ENCODE peak calls at places on chromosomes 13 and 19, in seven cellular contexts. R is neuronal stem cell, M is H9, Y is H1, T is mesendoderm, P is mesenchymal stem cell, X is trophoblast cell. S is an unnamed sample.

GRCh38 chr13:110001622-110002275 is 215.4 kb upstream of the IRS2 start:
- DNase-seq in R (no peak), M (no peak), Y (no peak), T (no peak), P (peak; percentile 47), X (no peak), S (peak; percentile 90)

GRCh38 chr13:71912524-71912923 is 45.5 kb upstream of the DACH1 start:
- DNase-seq in R (no peak), M (no peak), Y (no peak), T (no peak), P (peak; percentile 86), X (no peak), S (peak; percentile 1)

GRCh38 chr13:99959538-99960230 is 11.9 kb downstream of the ZIC5 start:
- DNase-seq in R (no peak), M (no peak), Y (no peak), T (peak; percentile 26), P (no peak), X (no peak), S (no peak)

GRCh38 chr19:35642798-35643254 is 1.3 kb downstream of the ETV2 start:
- DNase-seq in R (no peak), M (no peak), Y (no peak), T (no peak), P (no peak), X (no peak), S (no peak)

GRCh38 chr19:14997981-14998380 is 18.3 kb upstream of the SLC1A6 start:
- DNase-seq in R (no peak), M (no peak), Y (no peak), T (no peak), P (no peak), X (peak; percentile 43), S (no peak)

GRCh38 chr13:114004416-114005205 is 30.7 kb upstream of the C13orf46 start:
- DNase-seq in R (no peak), M (no peak), Y (no peak), T (no peak), P (peak; percentile 72), X (no peak), S (peak; percentile 50)

GRCh38 chr13:23579072-23579885 is 9.1 kb downstream of the TNFRSF19 start:
- DNase-seq in R (peak; percentile 90), M (peak; percentile 92), Y (peak; percentile 50), T (peak; percentile 91), P (peak; percentile 80), X (peak; percentile 38), S (peak; percentile 87)

GRCh38 chr19:14383898-14384669 is 2.8 kb downstream of the ADGRE5 start:
- DNase-seq in R (no peak), M (no peak), Y (no peak), T (peak; percentile 44), P (peak; percentile 83), X (no peak), S (peak; percentile 55)

GRCh38 chr13:52399037-52399436 is 6.9 kb downstream of the THSD1 start:
- DNase-seq in R (no peak), M (no peak), Y (no peak), T (no peak), P (no peak), X (no peak), S (no peak)

GRCh38 chr19:34430738-34431625 is 2.8 kb downstream of the UBA2 start:
- DNase-seq in R (peak; percentile 20), M (no peak), Y (no peak), T (peak; percentile 75), P (peak; percentile 80), X (peak; percentile 61), S (peak; percentile 68)

GRCh38 chr19:58268344-58268743 is 10.4 kb upstream of the ZNF8 start:
- DNase-seq in R (no peak), M (no peak), Y (no peak), T (no peak), P (no peak), X (no peak), S (no peak)
- H3K4ac ChIP-seq in R (no peak overlapping the region), M (no peak overlapping the region), Y (no peak overlapping the region), T (no peak overlapping the region), P (no peak overlapping the region), X (no peak overlapping the region), S (no peak overlapping the region)

DNA sequence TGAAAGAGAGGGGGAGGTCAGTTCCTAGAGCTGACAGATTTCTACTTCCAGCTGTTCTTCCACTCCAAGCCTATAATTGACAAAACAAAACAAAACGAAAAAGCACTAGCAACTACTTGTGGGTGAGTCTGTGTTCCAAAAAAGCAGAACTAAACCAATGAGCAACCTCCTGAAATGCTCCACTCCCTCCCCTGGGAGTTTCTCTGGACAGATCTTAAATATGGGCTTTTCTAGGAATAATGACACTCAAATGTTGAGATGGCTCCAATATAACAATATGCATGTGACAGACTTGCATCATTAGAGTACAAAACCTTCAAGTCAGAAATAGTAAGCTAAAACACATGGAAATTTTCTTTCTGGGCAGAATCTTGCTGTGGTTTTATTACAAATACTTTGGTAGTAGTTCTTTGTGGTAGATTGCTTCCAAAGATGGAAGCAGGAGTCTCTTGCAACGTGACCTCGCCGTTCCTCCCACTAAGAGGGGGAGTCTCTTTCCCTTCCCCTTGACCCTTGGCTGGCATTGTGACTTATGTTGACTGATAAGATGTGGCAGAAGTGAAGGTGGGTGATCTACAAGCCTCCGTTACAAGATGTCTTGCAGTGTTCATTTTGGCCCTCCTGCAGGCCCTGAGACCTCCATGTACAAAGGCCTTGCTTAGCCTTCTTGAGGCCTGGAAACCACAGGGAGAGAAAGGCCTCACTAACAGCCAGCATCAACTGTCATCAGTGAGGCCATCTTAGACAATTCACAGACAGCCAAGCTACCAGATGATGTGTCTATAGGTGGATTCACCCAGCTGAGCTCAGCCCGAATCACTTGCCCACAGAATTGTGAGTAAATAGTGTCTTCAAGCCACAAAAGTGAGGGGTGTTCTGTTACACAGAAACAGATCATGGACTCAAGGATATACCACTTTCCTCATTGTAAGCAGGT is 173.1 kb upstream of the RFC3 start:
- DNase-seq in R (no peak), M (no peak), Y (no peak), T (no peak), P (no peak), X (no peak), S (peak; percentile 4)
- H3K9ac ChIP-seq in R (no peak overlapping the region), M (no peak overlapping the region), Y (no peak overlapping the region), T (no peak overlapping the region), P (peak overlapping the region; percentile 69), X (no peak overlapping the region), S (no peak overlapping the region)

DNA sequence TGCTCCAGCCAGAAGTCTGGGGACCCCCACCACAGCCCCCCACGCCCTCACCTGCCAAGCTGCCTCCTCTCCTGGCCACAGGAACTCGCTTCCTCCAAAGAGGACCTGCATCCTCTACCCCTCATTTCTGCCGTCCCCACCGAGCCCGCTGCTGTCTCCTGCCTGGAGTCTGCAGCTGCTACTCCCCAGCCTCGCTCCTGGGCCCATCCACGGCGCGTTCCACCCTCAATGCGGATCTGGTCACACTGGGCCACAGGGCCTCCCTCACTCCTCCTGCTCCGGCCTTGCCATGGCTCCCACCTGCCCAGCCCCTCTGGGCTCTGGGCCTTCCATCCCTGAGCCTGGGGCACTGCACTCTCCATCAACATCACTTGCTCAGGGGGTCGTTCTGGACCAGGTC is 4.3 kb downstream of the BTBD2 start:
- DNase-seq in R (no peak), M (no peak), Y (no peak), T (no peak), P (no peak), X (no peak), S (no peak)
- H3K23ac ChIP-seq in R (peak overlapping the region; percentile 65), M (no peak overlapping the region), Y (no peak overlapping the region), T (no peak overlapping the region), P (no peak overlapping the region), X (no peak overlapping the region), S (no peak overlapping the region)

DNA sequence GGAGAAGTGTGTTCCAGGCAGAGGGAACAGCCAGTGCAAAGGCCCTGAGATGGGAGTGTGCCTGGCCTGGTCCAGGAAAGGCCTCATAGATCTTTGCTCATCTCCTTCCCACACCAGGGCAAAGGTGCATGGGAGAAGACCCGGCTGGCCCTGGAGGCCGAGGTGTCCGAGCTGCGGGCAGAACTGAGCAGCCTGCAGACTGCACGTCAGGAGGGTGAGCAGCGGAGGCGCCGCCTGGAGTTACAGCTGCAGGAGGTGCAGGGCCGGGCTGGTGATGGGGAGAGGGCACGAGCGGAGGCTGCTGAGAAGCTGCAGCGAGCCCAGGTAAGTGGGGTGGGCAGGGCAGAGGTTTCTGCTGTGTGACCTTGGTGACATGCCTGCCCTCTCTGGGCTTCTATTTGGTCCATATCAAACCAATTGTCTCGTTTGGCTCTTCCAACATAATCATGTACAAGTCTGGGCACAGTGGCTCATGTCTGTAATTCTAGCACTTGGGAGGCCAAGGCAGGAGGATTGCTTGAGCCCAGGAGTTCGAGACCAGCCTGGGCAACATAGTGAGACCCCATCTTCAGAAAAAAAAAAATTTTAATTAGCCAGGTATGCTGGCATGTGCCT is 51.1 kb downstream of the KCNC3 start:
- DNase-seq in R (no peak), M (no peak), Y (no peak), T (no peak), P (no peak), X (no peak), S (no peak)
- H3K4ac ChIP-seq in R (no peak overlapping the region), M (no peak overlapping the region), Y (no peak overlapping the region), T (no peak overlapping the region), P (no peak overlapping the region), X (no peak overlapping the region), S (no peak overlapping the region)

DNA sequence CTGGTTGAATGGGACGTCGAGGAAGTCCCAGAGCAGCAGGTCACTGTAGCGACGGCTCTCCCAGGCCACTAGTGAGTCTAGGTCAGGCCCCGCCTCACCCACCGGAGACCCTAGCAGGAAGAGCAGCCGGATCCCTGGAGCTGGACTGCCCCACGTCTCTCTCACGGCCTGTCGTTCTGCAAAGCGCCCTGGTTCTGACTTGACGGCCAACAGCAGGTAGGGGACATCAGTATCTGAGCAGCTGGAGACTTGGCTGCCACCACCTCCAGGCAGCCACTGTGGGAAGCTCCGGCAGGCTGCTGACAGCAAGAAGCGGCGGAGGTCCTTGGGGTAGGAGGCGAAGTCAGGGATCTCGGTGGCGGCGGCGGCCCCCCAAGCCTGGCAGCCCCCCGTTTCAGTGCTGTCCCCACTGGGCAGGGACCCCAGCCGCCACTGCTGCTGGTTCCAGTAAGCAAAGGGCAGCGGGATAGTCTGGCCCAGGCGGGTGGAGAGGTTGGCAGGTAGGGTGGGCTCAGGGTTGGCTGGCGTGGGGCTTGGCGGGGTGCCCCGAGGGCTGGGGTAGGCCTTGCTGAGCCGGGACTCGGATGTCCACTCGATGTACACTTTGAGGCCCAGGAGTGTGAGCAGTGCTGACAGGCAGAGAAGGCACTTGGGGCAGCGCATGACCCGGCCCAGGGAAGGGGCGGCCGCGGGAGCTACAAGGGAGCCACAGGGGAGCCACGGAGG is 895 bp downstream of the B3GNT8 start:
- DNase-seq in R (no peak), M (no peak), Y (no peak), T (no peak), P (no peak), X (no peak), S (no peak)
- H3K9ac ChIP-seq in R (peak overlapping the region; percentile 77), M (no peak overlapping the region), Y (no peak overlapping the region), T (peak overlapping the region; percentile 94), P (peak overlapping the region; percentile 96), X (no peak overlapping the region), S (no peak overlapping the region)

DNA sequence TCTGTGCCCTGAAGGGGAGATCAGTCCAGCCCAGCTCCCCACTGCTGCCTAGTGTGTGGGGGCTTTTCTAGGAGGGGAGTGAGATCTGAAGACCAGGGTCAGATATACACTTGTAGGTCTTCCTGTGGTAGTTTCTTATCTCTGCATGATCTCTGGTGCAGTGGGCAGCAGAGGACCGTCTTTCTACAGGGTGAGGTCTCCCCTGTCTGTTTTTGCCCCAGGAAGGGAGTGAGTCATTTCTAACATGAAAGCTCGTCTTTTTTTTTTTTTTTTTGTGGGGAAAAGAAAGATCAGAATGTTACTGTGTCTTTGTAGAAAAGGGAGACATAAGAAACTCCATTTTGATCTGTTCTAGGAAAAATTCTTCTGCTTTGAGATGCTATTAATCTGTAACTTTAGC is 8.8 kb upstream of the ZNF808 start:
- DNase-seq in R (no peak), M (no peak), Y (no peak), T (no peak), P (no peak), X (no peak), S (no peak)
- H3K23ac ChIP-seq in R (no peak overlapping the region), M (no peak overlapping the region), Y (no peak overlapping the region), T (no peak overlapping the region), P (no peak overlapping the region), X (no peak overlapping the region), S (no peak overlapping the region)

GRCh38 chr13:73092831-73093230 is 34.0 kb downstream of the KLF5 start:
- DNase-seq in R (no peak), M (no peak), Y (no peak), T (no peak), P (peak; percentile 49), X (no peak), S (no peak)
- H3K4ac ChIP-seq in R (no peak overlapping the region), M (no peak overlapping the region), Y (no peak overlapping the region), T (no peak overlapping the region), P (no peak overlapping the region), X (no peak overlapping the region), S (no peak overlapping the region)